ENCODE peak calls at places on chromosomes 11 and 22, in five cellular contexts. Q is stimulated activated CD4-positive, alpha-beta T cell treated with anti-CD3 and anti-CD28 coated beads, Interleukin-2, amount 100 ng/mL, for 4 hours; F is kidney epithelial cell; C is foreskin fibroblast; M is HFFc6. P is an unnamed sample.

GRCh38 chr22:38921126-38921525 is 36.3 kb upstream of the APOBEC3A start:
- DNase-seq in Q (no peak), F (no peak), C (no peak), M (no peak), P (no peak)

GRCh38 chr11:83070878-83071640 is 638 bp downstream of the RAB30 start:
- DNase-seq in Q (no peak), M (no peak), C (no peak), F (no peak), P (no peak)

GRCh38 chr22:23070418-23071162 is at the start of gene GNAZ:
- DNase-seq in C (no peak), F (no peak), M (no peak), Q (no peak), P (no peak)

GRCh38 chr11:57335343-57336110 is at the start of gene SSRP1:
- DNase-seq in C (peak), F (no peak), Q (peak), M (peak), P (peak)

GRCh38 chr11:14414470-14415461 is 55.8 kb upstream of the RRAS2 start:
- DNase-seq in F (no peak), M (no peak), C (no peak), Q (peak), P (no peak)

GRCh38 chr11:293293-293851 is 4.4 kb downstream of the PGGHG start:
- DNase-seq in F (no peak), Q (no peak), M (no peak), C (no peak), P (no peak)

GRCh38 chr22:21927174-21927823 is 25.3 kb downstream of the PPM1F start:
- DNase-seq in Q (no peak), M (no peak), F (no peak), C (no peak), P (no peak)

GRCh38 chr22:26767351-26767970 is 110.1 kb downstream of the MIAT start:
- DNase-seq in Q (no peak), F (no peak), C (no peak), M (no peak), P (no peak)

GRCh38 chr11:6926208-6927029 is at the start of gene ZNF215:
- DNase-seq in F (peak), C (peak), Q (no peak), M (peak), P (no peak)

GRCh38 chr11:81135570-81135969 is 1598.1 kb downstream of the FAM181B start:
- DNase-seq in F (no peak), Q (no peak), M (no peak), C (no peak), P (no peak)

GRCh38 chr11:111305403-111305802 is 7.1 kb downstream of the POU2AF3 start:
- DNase-seq in C (no peak), M (no peak), Q (no peak), F (no peak), P (no peak)

GRCh38 chr22:37483594-37484114 is 2.5 kb downstream of the MFNG start:
- DNase-seq in M (no peak), C (no peak), F (no peak), Q (no peak), P (no peak)

P was measured in memory B cell.